ENCODE peak calls at places on chromosome 1, in nine cellular contexts. V, M, S, B, T, G, E, J and O are unnamed samples.

GRCh38 chr1:25927541-25928265 is 21.5 kb upstream of the STMN1 start:
- DNase-seq in V (no peak), M (peak), S (no peak), B (no peak), T (no peak), G (no peak), E (no peak), J (no peak), O (no peak)

GRCh38 chr1:232149302-232150201 is 480.4 kb downstream of the SIPA1L2 start:
- DNase-seq in V (no peak), M (no peak), S (no peak), B (peak), T (no peak), G (peak), E (no peak), J (peak), O (no peak)

GRCh38 chr1:109263597-109264378 is 14.4 kb downstream of the CELSR2 start:
- DNase-seq in V (peak), M (peak), S (peak), B (peak), T (peak), G (peak), E (peak), J (peak), O (peak)

GRCh38 chr1:170267317-170267716 is 121.6 kb downstream of the NTMT2 start:
- DNase-seq in V (no peak), M (no peak), S (no peak), B (peak), T (no peak), G (peak), E (no peak), J (peak), O (no peak)

GRCh38 chr1:17259233-17259873 is 10.5 kb downstream of the PADI3 start:
- DNase-seq in V (no peak), M (no peak), S (no peak), B (peak), T (no peak), G (peak), E (no peak), J (peak), O (no peak)

GRCh38 chr1:43818691-43819090 is 111.4 kb downstream of the ST3GAL3 start:
- DNase-seq in V (no peak), M (no peak), S (no peak), B (no peak), T (no peak), G (no peak), E (no peak), J (no peak), O (no peak)

GRCh38 chr1:56780832-56781231 is 38.4 kb downstream of the FYB2 start:
- DNase-seq in V (peak), M (no peak), S (no peak), B (no peak), T (no peak), G (no peak), E (no peak), J (no peak), O (no peak)

GRCh38 chr1:53783056-53783455 is 44.1 kb upstream of the GLIS1 start:
- DNase-seq in V (no peak), M (no peak), S (no peak), B (peak), T (no peak), G (peak), E (peak), J (peak), O (no peak)

GRCh38 chr1:1968767-1969504 is 34.6 kb downstream of the CFAP74 start:
- DNase-seq in V (no peak), M (no peak), S (no peak), B (no peak), T (no peak), G (no peak), E (no peak), J (no peak), O (no peak)

GRCh38 chr1:157878059-157878458 is 36.5 kb upstream of the CD5L start:
- DNase-seq in V (peak), M (peak), S (no peak), B (peak), T (no peak), G (peak), E (no peak), J (peak), O (no peak)

GRCh38 chr1:108575241-108575850 is 15.4 kb downstream of the EEIG2 start:
- DNase-seq in V (no peak), M (no peak), S (no peak), B (no peak), T (no peak), G (peak), E (no peak), J (peak), O (no peak)

GRCh38 chr1:118995312-118996016 is 7.3 kb upstream of the TBX15 start:
- DNase-seq in V (no peak), M (no peak), S (no peak), B (no peak), T (no peak), G (no peak), E (no peak), J (no peak), O (no peak)

GRCh38 chr1:31308036-31308435 is 11.2 kb downstream of the ZCCHC17 start:
- DNase-seq in V (no peak), M (no peak), S (no peak), B (no peak), T (no peak), G (no peak), E (no peak), J (no peak), O (no peak)

GRCh38 chr1:54792686-54793282 is 8.3 kb downstream of the TTC22 start:
- DNase-seq in V (no peak), M (no peak), S (no peak), B (no peak), T (no peak), G (no peak), E (no peak), J (no peak), O (no peak)

GRCh38 chr1:159900086-159900680 is at the start of gene CFAP45:
- DNase-seq in V (peak), M (no peak), S (peak), B (no peak), T (peak), G (no peak), E (peak), J (peak), O (peak)